ENCODE peak calls at places on chromosomes 6 and 20, in nine cellular contexts. B, E, I, S, W, P, L, D and T are unnamed samples. For H3K27me3 and H3K4me1, the result is how much of the 10 kb centered on the place peaks cover.

GRCh38 chr6:43097502-43097901 is 21.4 kb downstream of the PTK7 start:
- DNase-seq in L (no peak), W (no peak), I (no peak), S (no peak), D (no peak), B (no peak), E (no peak), P (no peak), T (no peak)

GRCh38 chr6:12570461-12571030 is 146.0 kb upstream of the PHACTR1 start:
- DNase-seq in E (no peak), L (no peak), I (no peak), B (no peak), S (no peak), W (no peak), D (no peak), P (no peak), T (no peak)

GRCh38 chr6:100876251-100876650 is 4.9 kb downstream of the ASCC3 start:
- DNase-seq in L (no peak), D (no peak), S (no peak), B (no peak), W (no peak), P (no peak), E (no peak), I (no peak), T (no peak)

GRCh38 chr20:50980851-50981713 is 22.5 kb downstream of the MOCS3 start:
- DNase-seq in B (peak), L (peak), P (peak), I (peak), D (peak), W (peak), E (peak), S (peak), T (peak)

GRCh38 chr6:127520061-127520460 is 926 bp upstream of the MTCL3 start:
- DNase-seq in D (no peak), L (no peak), W (peak), S (peak), E (no peak), P (no peak), B (no peak), I (no peak), T (no peak)

GRCh38 chr6:109322825-109323580 is 59.3 kb downstream of the CD164 start:
- DNase-seq in S (no peak), B (peak), P (no peak), E (no peak), W (no peak), I (peak), L (no peak), D (no peak), T (no peak)

GRCh38 chr20:48770700-48771099 is 57.1 kb downstream of the PREX1 start:
- DNase-seq in I (no peak), B (no peak), S (no peak), P (no peak), W (no peak), E (no peak), L (no peak), D (no peak), T (no peak)

GRCh38 chr20:19860742-19861141 is 102.7 kb downstream of the RIN2 start:
- DNase-seq in B (no peak), E (no peak), P (no peak), L (no peak), S (no peak), I (no peak), D (no peak), W (no peak), T (no peak)

GRCh38 chr6:3282461-3283236 is 23.9 kb downstream of the PSMG4 start:
- DNase-seq in S (no peak), W (no peak), E (peak), D (no peak), B (no peak), P (no peak), I (no peak), L (no peak), T (no peak)

GRCh38 chr6:52724041-52724405 is 39.3 kb downstream of the GSTA2 start:
- DNase-seq in W (peak), I (no peak), E (no peak), P (no peak), D (no peak), S (no peak), L (no peak), B (no peak), T (no peak)

GRCh38 chr20:61805365-61805764 is 260.3 kb downstream of the TAF4 start:
- DNase-seq in E (peak), L (no peak), S (no peak), W (no peak), P (no peak), B (no peak), D (no peak), I (peak), T (no peak)

GRCh38 chr20:37226889-37227288 is 34.7 kb downstream of the GHRH start:
- DNase-seq in S (no peak), I (no peak), D (no peak), E (no peak), B (peak), P (no peak), L (no peak), W (peak), T (no peak)

GRCh38 chr6:134436950-134437349 is 119.0 kb upstream of the SGK1 start:
- DNase-seq in S (no peak), I (no peak), L (no peak), W (peak), B (no peak), D (no peak), P (no peak), E (no peak), T (no peak)

GRCh38 chr6:42936398-42936797 is 7.1 kb downstream of the CNPY3 start:
- DNase-seq in W (no peak), D (no peak), S (no peak), L (no peak), B (no peak), E (no peak), P (no peak), I (no peak), T (no peak)

GRCh38 chr6:11921017-11921438 is 91.1 kb upstream of the HIVEP1 start:
- DNase-seq in L (no peak), P (no peak), W (peak), B (no peak), I (no peak), D (peak), S (peak), E (no peak), T (no peak)

GRCh38 chr6:72032056-72032455 is 145.7 kb downstream of the RIMS1 start:
- DNase-seq in W (no peak), D (no peak), B (no peak), I (no peak), S (no peak), E (no peak), P (no peak), L (no peak), T (no peak)

GRCh38 chr20:43926691-43927090 is 12.0 kb downstream of the TOX2 start:
- DNase-seq in L (no peak), D (no peak), B (no peak), I (no peak), P (no peak), E (no peak), W (no peak), S (no peak), T (no peak)

GRCh38 chr20:57582432-57583288 is 21.8 kb downstream of the PCK1 start:
- DNase-seq in L (no peak), E (no peak), S (peak), B (peak), D (no peak), I (no peak), W (peak), P (no peak), T (peak)
- TF ChIP-seq CTCF in L (peak), E (no peak), S (peak), B (no peak), D (no peak), I (peak), W (no peak), P (no peak), T (peak)

GRCh38 chr6:28803337-28803709 is 120.5 kb downstream of the TRIM27 start:
- DNase-seq in P (no peak), B (no peak), I (no peak), S (no peak), E (no peak), D (no peak), L (no peak), W (no peak), T (peak)
- H3K27me3 ChIP-seq in P (under half), B (half or more), I (half or more), S (half or more), E (under half), D (under half), L (under half), W (under half), T (under half)

GRCh38 chr6:14224359-14225103 is 107.0 kb downstream of the CD83 start:
- DNase-seq in P (no peak), W (no peak), L (no peak), D (no peak), I (no peak), S (no peak), E (no peak), B (no peak), T (no peak)

GRCh38 chr6:14228571-14228970 is 111.0 kb downstream of the CD83 start:
- DNase-seq in P (no peak), S (no peak), D (no peak), B (no peak), L (no peak), I (no peak), E (no peak), W (no peak), T (no peak)

GRCh38 chr6:14222956-14223355 is 105.4 kb downstream of the CD83 start:
- DNase-seq in W (no peak), P (no peak), L (no peak), B (no peak), I (no peak), D (peak), S (peak), E (no peak), T (no peak)

GRCh38 chr6:14221564-14222297 is 104.2 kb downstream of the CD83 start:
- DNase-seq in B (no peak), W (no peak), L (no peak), D (no peak), E (no peak), S (no peak), I (no peak), P (no peak), T (no peak)

DNA sequence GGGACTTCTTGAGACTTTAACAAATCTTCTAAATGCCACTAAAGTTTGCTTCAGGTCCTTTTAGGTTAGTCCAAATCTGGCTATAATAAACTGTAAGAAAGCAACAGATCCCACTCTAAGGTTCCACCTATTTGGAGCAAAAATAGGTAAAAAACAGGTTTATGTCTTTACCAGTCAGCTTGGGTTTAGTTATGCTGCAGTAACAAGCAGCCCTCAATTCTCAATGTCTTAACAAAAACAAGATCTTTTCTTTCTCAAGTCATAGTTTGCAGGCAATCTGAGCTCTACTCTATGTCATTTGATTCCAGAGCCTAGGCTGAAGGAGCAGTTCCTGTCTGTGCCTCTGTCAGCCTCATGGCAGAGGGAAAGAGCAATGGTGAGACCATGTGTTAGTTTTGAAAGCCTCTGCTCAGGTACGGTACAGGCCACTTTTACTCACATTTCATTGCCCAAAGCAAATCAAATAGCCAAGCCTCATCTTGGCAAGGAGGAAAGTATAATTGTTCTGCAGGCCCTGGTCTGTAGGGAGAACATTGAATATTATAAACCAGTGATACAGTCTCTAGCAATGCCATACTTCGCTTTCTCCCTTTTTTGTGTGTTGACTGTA is 108.6 kb downstream of the CD83 start:
- DNase-seq in W (no peak), D (no peak), S (no peak), I (no peak), P (no peak), B (no peak), E (no peak), L (no peak), T (no peak)
- H3K4me1 ChIP-seq in W (under half), D (under half), S (under half), I (under half), P (under half), B (under half), E (under half), L (under half), T (under half)

GRCh38 chr6:73309534-73309783 is 44.6 kb downstream of the DPPA5 start:
- DNase-seq in P (no peak), B (no peak), S (no peak), D (no peak), E (no peak), I (no peak), W (no peak), L (no peak), T (no peak)

GRCh38 chr6:73309784-73310502 is 44.1 kb downstream of the DPPA5 start:
- DNase-seq in D (peak), L (peak), B (peak), P (peak), I (peak), E (peak), S (peak), W (peak), T (peak)

GRCh38 chr6:73314577-73315492 is 39.2 kb downstream of the DPPA5 start:
- DNase-seq in B (no peak), S (no peak), D (peak), E (no peak), W (no peak), L (no peak), I (no peak), P (no peak), T (no peak)

GRCh38 chr6:73308712-73309533 is 45.2 kb downstream of the DPPA5 start:
- DNase-seq in E (no peak), S (peak), P (no peak), L (no peak), B (no peak), W (peak), D (no peak), I (no peak), T (no peak)
- TF ChIP-seq CTCF in E (no peak), S (peak), P (no peak), L (no peak), B (no peak), W (peak), D (no peak), I (no peak), T (no peak)

GRCh38 chr6:169045486-169045885 is 208.2 kb downstream of the THBS2 start:
- DNase-seq in E (no peak), S (no peak), B (no peak), L (no peak), I (no peak), P (no peak), W (no peak), D (no peak), T (no peak)
- H3K27me3 ChIP-seq in E (under half), S (under half), B (under half), L (under half), I (under half), P (under half), W (under half), D (under half), T (under half)

DNA sequence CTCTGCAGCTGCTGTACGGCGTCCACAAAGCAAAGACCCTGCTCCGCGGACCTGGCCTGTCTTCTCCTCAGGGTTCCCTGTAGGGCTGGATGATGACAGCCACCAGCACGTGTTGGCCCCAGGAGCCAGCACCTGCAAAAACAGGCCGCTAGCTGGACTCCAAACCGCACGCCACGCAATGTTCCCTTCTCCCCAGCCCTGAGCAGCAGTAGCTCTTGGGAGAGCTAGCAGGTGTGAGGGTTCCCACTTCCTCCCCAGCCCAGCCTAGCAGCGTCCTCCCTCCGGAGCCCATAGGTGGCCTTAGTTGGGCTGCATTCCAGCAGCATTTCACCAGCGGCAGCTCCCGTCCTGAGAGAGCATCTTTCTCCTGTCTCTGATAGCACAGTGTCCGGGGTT is 42.3 kb downstream of the DACT2 start:
- DNase-seq in B (no peak), S (no peak), W (no peak), D (no peak), I (no peak), L (no peak), E (peak), P (no peak), T (no peak)
- H3K4me1 ChIP-seq in B (under half), S (under half), W (under half), D (under half), I (under half), L (under half), E (under half), P (under half), T (under half)

GRCh38 chr6:147726342-147726741 is 217.9 kb downstream of the SAMD5 start:
- DNase-seq in D (peak), E (no peak), I (no peak), P (no peak), S (no peak), W (no peak), L (no peak), B (no peak), T (no peak)

GRCh38 chr6:147728903-147729302 is 220.4 kb downstream of the SAMD5 start:
- DNase-seq in I (no peak), B (no peak), L (no peak), W (no peak), P (no peak), S (no peak), D (no peak), E (no peak), T (no peak)

DNA sequence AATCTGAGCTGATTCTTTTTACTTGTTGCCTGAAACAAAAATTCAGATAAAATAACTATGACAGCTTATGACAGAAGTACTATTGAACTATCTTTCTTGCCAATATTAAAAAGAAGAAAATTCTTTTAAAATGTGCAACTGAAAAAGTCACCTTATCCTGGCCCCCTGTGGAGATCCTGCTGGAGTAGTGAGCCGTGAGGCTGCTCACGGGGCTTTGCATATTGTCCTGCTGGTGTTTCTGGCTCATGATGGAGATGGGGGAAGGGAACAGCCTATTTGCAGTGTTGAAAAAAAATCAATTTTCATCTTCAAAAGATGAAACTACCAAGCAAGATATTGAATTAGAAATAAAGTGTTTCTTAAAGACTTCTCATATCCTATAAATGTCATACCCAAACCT is 216.0 kb downstream of the SAMD5 start:
- DNase-seq in S (peak), D (no peak), B (no peak), I (no peak), E (no peak), L (no peak), W (no peak), P (no peak), T (no peak)
- TF ChIP-seq CTCF in S (no peak), D (no peak), B (no peak), I (no peak), E (no peak), L (no peak), W (no peak), P (no peak), T (no peak)

GRCh38 chr6:137031122-137031521 is 13.6 kb downstream of the IL20RA start:
- DNase-seq in B (no peak), L (no peak), E (no peak), D (no peak), W (no peak), P (no peak), I (no peak), S (no peak), T (no peak)
- H3K27me3 ChIP-seq in B (under half), L (under half), E (under half), D (under half), W (under half), P (under half), I (under half), S (under half), T (under half)

DNA sequence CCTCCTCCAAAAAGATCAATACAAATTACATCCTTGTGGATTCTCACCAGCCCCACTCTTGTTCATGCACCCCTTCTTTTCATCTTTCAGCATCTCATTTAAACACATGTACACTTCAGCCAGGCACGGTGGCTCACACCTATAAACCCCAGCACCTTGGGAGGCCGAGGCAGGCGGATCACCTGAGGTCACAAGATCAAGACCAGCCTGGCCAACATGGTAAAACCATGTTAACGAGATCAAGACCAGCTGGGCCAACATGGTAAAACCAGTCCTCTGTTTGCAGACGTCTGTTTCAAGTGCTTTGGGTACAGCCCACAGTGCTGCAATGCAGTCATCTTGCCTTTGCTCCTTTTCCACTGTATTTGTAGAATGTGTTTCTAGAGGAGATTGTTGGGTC is 45.3 kb downstream of the ZMYND8 start:
- DNase-seq in E (no peak), L (no peak), D (no peak), W (no peak), S (no peak), I (no peak), B (no peak), P (no peak), T (no peak)
- H3K4me1 ChIP-seq in E (under half), L (under half), D (under half), W (under half), S (half or more), I (under half), B (under half), P (under half), T (under half)